ENCODE peak calls at places on chromosomes 2 and 18, in eight cellular contexts. One of them, this sample, is unnamed.

GRCh38 chr2:111042261-111042660 is 78.5 kb upstream of the BCL2L11 start:
- DNase-seq in AG04450: no peak
- DNase-seq in skeletal muscle cell: no peak
- DNase-seq in cardiac muscle cell: no peak
- DNase-seq in anterior cingulate cortex: no peak
- DNase-seq in GM12892: no peak
- DNase-seq in effector CD4-positive, alpha-beta T cell: no peak
- DNase-seq in amniotic stem cell: no peak
- DNase-seq in this sample: no peak

GRCh38 chr18:76548541-76548940 is 53.5 kb upstream of the ZNF516 start:
- DNase-seq in GM12892: no peak
- DNase-seq in anterior cingulate cortex: no peak
- DNase-seq in skeletal muscle cell: no peak
- DNase-seq in amniotic stem cell: no peak
- DNase-seq in effector CD4-positive, alpha-beta T cell: no peak
- DNase-seq in AG04450: no peak
- DNase-seq in cardiac muscle cell: no peak
- DNase-seq in this sample: no peak

GRCh38 chr2:152409691-152410597 is 75.0 kb downstream of the FMNL2 start:
- DNase-seq in GM12892: no peak
- DNase-seq in anterior cingulate cortex: no peak
- DNase-seq in effector CD4-positive, alpha-beta T cell: no peak
- DNase-seq in cardiac muscle cell: peak
- DNase-seq in amniotic stem cell: no peak
- DNase-seq in AG04450: no peak
- DNase-seq in skeletal muscle cell: peak
- DNase-seq in this sample: no peak

GRCh38 chr2:161116463-161116960 is 43.7 kb upstream of the TANK start:
- DNase-seq in cardiac muscle cell: no peak
- DNase-seq in GM12892: no peak
- DNase-seq in anterior cingulate cortex: no peak
- DNase-seq in effector CD4-positive, alpha-beta T cell: no peak
- DNase-seq in AG04450: no peak
- DNase-seq in amniotic stem cell: no peak
- DNase-seq in skeletal muscle cell: no peak
- DNase-seq in this sample: peak

GRCh38 chr2:218026676-218027425 is 24.1 kb upstream of the TNS1 start:
- DNase-seq in anterior cingulate cortex: no peak
- DNase-seq in amniotic stem cell: no peak
- DNase-seq in skeletal muscle cell: no peak
- DNase-seq in effector CD4-positive, alpha-beta T cell: no peak
- DNase-seq in AG04450: no peak
- DNase-seq in GM12892: no peak
- DNase-seq in cardiac muscle cell: no peak
- DNase-seq in this sample: no peak

GRCh38 chr18:7593194-7593819 is 26.2 kb downstream of the PTPRM start:
- DNase-seq in amniotic stem cell: no peak
- DNase-seq in skeletal muscle cell: no peak
- DNase-seq in effector CD4-positive, alpha-beta T cell: no peak
- DNase-seq in AG04450: no peak
- DNase-seq in cardiac muscle cell: no peak
- DNase-seq in GM12892: no peak
- DNase-seq in anterior cingulate cortex: no peak
- DNase-seq in this sample: no peak

GRCh38 chr18:9721893-9722515 is 13.9 kb downstream of the RAB31 start:
- DNase-seq in AG04450: no peak
- DNase-seq in anterior cingulate cortex: no peak
- DNase-seq in cardiac muscle cell: no peak
- DNase-seq in skeletal muscle cell: no peak
- DNase-seq in GM12892: no peak
- DNase-seq in amniotic stem cell: no peak
- DNase-seq in effector CD4-positive, alpha-beta T cell: no peak
- DNase-seq in this sample: no peak

GRCh38 chr2:39537150-39537549 is 100.1 kb upstream of the MAP4K3 start:
- DNase-seq in AG04450: no peak
- DNase-seq in GM12892: no peak
- DNase-seq in amniotic stem cell: no peak
- DNase-seq in anterior cingulate cortex: no peak
- DNase-seq in skeletal muscle cell: no peak
- DNase-seq in cardiac muscle cell: no peak
- DNase-seq in effector CD4-positive, alpha-beta T cell: no peak
- DNase-seq in this sample: no peak

GRCh38 chr2:72765997-72766609 is 59.7 kb downstream of the EXOC6B start:
- DNase-seq in cardiac muscle cell: no peak
- DNase-seq in amniotic stem cell: no peak
- DNase-seq in GM12892: no peak
- DNase-seq in effector CD4-positive, alpha-beta T cell: no peak
- DNase-seq in skeletal muscle cell: no peak
- DNase-seq in anterior cingulate cortex: no peak
- DNase-seq in AG04450: no peak
- DNase-seq in this sample: no peak

GRCh38 chr18:35661483-35662146 is 80.1 kb downstream of the GALNT1 start:
- DNase-seq in skeletal muscle cell: no peak
- DNase-seq in AG04450: no peak
- DNase-seq in cardiac muscle cell: no peak
- DNase-seq in anterior cingulate cortex: no peak
- DNase-seq in GM12892: no peak
- DNase-seq in effector CD4-positive, alpha-beta T cell: no peak
- DNase-seq in amniotic stem cell: no peak
- DNase-seq in this sample: peak

GRCh38 chr18:48003426-48004349 is 73.2 kb upstream of the SMAD2 start:
- DNase-seq in anterior cingulate cortex: no peak
- DNase-seq in cardiac muscle cell: peak
- DNase-seq in effector CD4-positive, alpha-beta T cell: no peak
- DNase-seq in GM12892: no peak
- DNase-seq in amniotic stem cell: no peak
- DNase-seq in AG04450: no peak
- DNase-seq in skeletal muscle cell: peak
- DNase-seq in this sample: no peak

GRCh38 chr2:45898819-45899218 is 247.3 kb downstream of the PRKCE start:
- DNase-seq in AG04450: no peak
- DNase-seq in skeletal muscle cell: no peak
- DNase-seq in effector CD4-positive, alpha-beta T cell: no peak
- DNase-seq in cardiac muscle cell: peak
- DNase-seq in amniotic stem cell: no peak
- DNase-seq in anterior cingulate cortex: no peak
- DNase-seq in GM12892: no peak
- DNase-seq in this sample: no peak

GRCh38 chr2:180015951-180016709 is 9.0 kb upstream of the CWC22 start:
- DNase-seq in GM12892: no peak
- DNase-seq in cardiac muscle cell: peak
- DNase-seq in AG04450: peak
- DNase-seq in amniotic stem cell: peak
- DNase-seq in effector CD4-positive, alpha-beta T cell: no peak
- DNase-seq in skeletal muscle cell: peak
- DNase-seq in anterior cingulate cortex: no peak
- DNase-seq in this sample: no peak

GRCh38 chr2:56749152-56749752 is 565.5 kb downstream of the CCDC85A start:
- DNase-seq in anterior cingulate cortex: no peak
- DNase-seq in cardiac muscle cell: peak
- DNase-seq in GM12892: no peak
- DNase-seq in effector CD4-positive, alpha-beta T cell: no peak
- DNase-seq in AG04450: no peak
- DNase-seq in skeletal muscle cell: peak
- DNase-seq in amniotic stem cell: no peak
- DNase-seq in this sample: peak

GRCh38 chr2:14114275-14114674 is 518.2 kb upstream of the LRATD1 start:
- DNase-seq in effector CD4-positive, alpha-beta T cell: no peak
- DNase-seq in GM12892: no peak
- DNase-seq in anterior cingulate cortex: no peak
- DNase-seq in skeletal muscle cell: no peak
- DNase-seq in AG04450: no peak
- DNase-seq in amniotic stem cell: no peak
- DNase-seq in cardiac muscle cell: no peak
- DNase-seq in this sample: no peak

GRCh38 chr2:148969585-148970180 is 68.8 kb upstream of the LYPD6B start:
- DNase-seq in skeletal muscle cell: no peak
- DNase-seq in GM12892: no peak
- DNase-seq in cardiac muscle cell: no peak
- DNase-seq in amniotic stem cell: no peak
- DNase-seq in effector CD4-positive, alpha-beta T cell: no peak
- DNase-seq in AG04450: no peak
- DNase-seq in anterior cingulate cortex: no peak
- DNase-seq in this sample: no peak

GRCh38 chr18:55245200-55245599 is 285.9 kb upstream of the CCDC68 start:
- DNase-seq in cardiac muscle cell: no peak
- DNase-seq in amniotic stem cell: no peak
- DNase-seq in GM12892: no peak
- DNase-seq in anterior cingulate cortex: no peak
- DNase-seq in skeletal muscle cell: no peak
- DNase-seq in effector CD4-positive, alpha-beta T cell: no peak
- DNase-seq in AG04450: no peak
- DNase-seq in this sample: no peak

GRCh38 chr18:58051765-58052460 is 7.9 kb downstream of the NEDD4L start:
- DNase-seq in cardiac muscle cell: peak
- DNase-seq in GM12892: no peak
- DNase-seq in effector CD4-positive, alpha-beta T cell: no peak
- DNase-seq in skeletal muscle cell: no peak
- DNase-seq in anterior cingulate cortex: no peak
- DNase-seq in amniotic stem cell: peak
- DNase-seq in AG04450: no peak
- DNase-seq in this sample: peak

GRCh38 chr2:149597050-149598013 is 9.8 kb upstream of the MMADHC start:
- DNase-seq in skeletal muscle cell: peak
- DNase-seq in effector CD4-positive, alpha-beta T cell: peak
- DNase-seq in amniotic stem cell: peak
- DNase-seq in anterior cingulate cortex: peak
- DNase-seq in GM12892: no peak
- DNase-seq in AG04450: peak
- DNase-seq in cardiac muscle cell: peak
- DNase-seq in this sample: peak

GRCh38 chr2:147161746-147162145 is 683.1 kb upstream of the ACVR2A start:
- DNase-seq in effector CD4-positive, alpha-beta T cell: no peak
- DNase-seq in skeletal muscle cell: no peak
- DNase-seq in AG04450: no peak
- DNase-seq in cardiac muscle cell: peak
- DNase-seq in GM12892: no peak
- DNase-seq in anterior cingulate cortex: no peak
- DNase-seq in amniotic stem cell: no peak
- DNase-seq in this sample: no peak

GRCh38 chr2:10400568-10400977 is 47.6 kb downstream of the ODC1 start:
- DNase-seq in effector CD4-positive, alpha-beta T cell: no peak
- DNase-seq in skeletal muscle cell: no peak
- DNase-seq in amniotic stem cell: no peak
- DNase-seq in AG04450: no peak
- DNase-seq in anterior cingulate cortex: no peak
- DNase-seq in cardiac muscle cell: no peak
- DNase-seq in GM12892: no peak
- DNase-seq in this sample: no peak

GRCh38 chr2:105398522-105399206 is at the start of gene FHL2:
- DNase-seq in AG04450: peak
- DNase-seq in amniotic stem cell: peak
- DNase-seq in GM12892: peak
- DNase-seq in skeletal muscle cell: no peak
- DNase-seq in cardiac muscle cell: peak
- DNase-seq in effector CD4-positive, alpha-beta T cell: peak
- DNase-seq in anterior cingulate cortex: peak
- DNase-seq in this sample: no peak

GRCh38 chr2:162174778-162175177 is 22.7 kb upstream of the GCG start:
- DNase-seq in cardiac muscle cell: peak
- DNase-seq in GM12892: no peak
- DNase-seq in AG04450: peak
- DNase-seq in amniotic stem cell: no peak
- DNase-seq in effector CD4-positive, alpha-beta T cell: no peak
- DNase-seq in skeletal muscle cell: peak
- DNase-seq in anterior cingulate cortex: no peak
- DNase-seq in this sample: no peak

GRCh38 chr2:118495278-118495677 is 352.2 kb downstream of the EN1 start:
- DNase-seq in AG04450: no peak
- DNase-seq in GM12892: no peak
- DNase-seq in anterior cingulate cortex: no peak
- DNase-seq in skeletal muscle cell: no peak
- DNase-seq in amniotic stem cell: no peak
- DNase-seq in cardiac muscle cell: no peak
- DNase-seq in effector CD4-positive, alpha-beta T cell: no peak
- DNase-seq in this sample: no peak

GRCh38 chr2:154698789-154699559 is 479 bp downstream of the KCNJ3 start:
- DNase-seq in anterior cingulate cortex: no peak
- DNase-seq in AG04450: no peak
- DNase-seq in GM12892: no peak
- DNase-seq in cardiac muscle cell: no peak
- DNase-seq in amniotic stem cell: no peak
- DNase-seq in skeletal muscle cell: no peak
- DNase-seq in effector CD4-positive, alpha-beta T cell: no peak
- DNase-seq in this sample: no peak

GRCh38 chr2:98140210-98140609 is 53.2 kb downstream of the VWA3B start:
- DNase-seq in AG04450: no peak
- DNase-seq in skeletal muscle cell: peak
- DNase-seq in cardiac muscle cell: peak
- DNase-seq in anterior cingulate cortex: no peak
- DNase-seq in GM12892: no peak
- DNase-seq in effector CD4-positive, alpha-beta T cell: no peak
- DNase-seq in amniotic stem cell: no peak
- DNase-seq in this sample: no peak

GRCh38 chr18:38790303-38790702 is 1224.7 kb upstream of the CELF4 start:
- DNase-seq in skeletal muscle cell: no peak
- DNase-seq in GM12892: no peak
- DNase-seq in amniotic stem cell: no peak
- DNase-seq in anterior cingulate cortex: no peak
- DNase-seq in cardiac muscle cell: no peak
- DNase-seq in AG04450: no peak
- DNase-seq in effector CD4-positive, alpha-beta T cell: no peak
- DNase-seq in this sample: peak

GRCh38 chr18:53457068-53457467 is 767.4 kb downstream of the MBD2 start:
- DNase-seq in anterior cingulate cortex: no peak
- DNase-seq in AG04450: no peak
- DNase-seq in amniotic stem cell: peak
- DNase-seq in GM12892: no peak
- DNase-seq in skeletal muscle cell: no peak
- DNase-seq in cardiac muscle cell: peak
- DNase-seq in effector CD4-positive, alpha-beta T cell: no peak
- DNase-seq in this sample: no peak

GRCh38 chr18:29664278-29665021 is 1378.1 kb downstream of the DSC3 start:
- DNase-seq in skeletal muscle cell: no peak
- DNase-seq in anterior cingulate cortex: no peak
- DNase-seq in cardiac muscle cell: no peak
- DNase-seq in effector CD4-positive, alpha-beta T cell: no peak
- DNase-seq in GM12892: no peak
- DNase-seq in amniotic stem cell: no peak
- DNase-seq in AG04450: no peak
- DNase-seq in this sample: no peak

GRCh38 chr18:2709316-2709715 is 53.8 kb downstream of the SMCHD1 start:
- DNase-seq in amniotic stem cell: no peak
- DNase-seq in skeletal muscle cell: no peak
- DNase-seq in effector CD4-positive, alpha-beta T cell: no peak
- DNase-seq in AG04450: no peak
- DNase-seq in cardiac muscle cell: peak
- DNase-seq in anterior cingulate cortex: no peak
- DNase-seq in GM12892: no peak
- DNase-seq in this sample: no peak

GRCh38 chr18:55982992-55983391 is 395.0 kb upstream of the TCF4 start:
- DNase-seq in AG04450: no peak
- DNase-seq in GM12892: no peak
- DNase-seq in cardiac muscle cell: no peak
- DNase-seq in effector CD4-positive, alpha-beta T cell: no peak
- DNase-seq in anterior cingulate cortex: no peak
- DNase-seq in skeletal muscle cell: no peak
- DNase-seq in amniotic stem cell: no peak
- DNase-seq in this sample: no peak

GRCh38 chr2:97868986-97869721 is 126.6 kb downstream of the TMEM131 start:
- DNase-seq in cardiac muscle cell: peak
- DNase-seq in GM12892: no peak
- DNase-seq in anterior cingulate cortex: no peak
- DNase-seq in AG04450: peak
- DNase-seq in skeletal muscle cell: peak
- DNase-seq in amniotic stem cell: peak
- DNase-seq in effector CD4-positive, alpha-beta T cell: no peak
- DNase-seq in this sample: no peak

This sample was measured in NAMALWA.